ENCODE peak calls at places on chromosome 22, in eight cellular contexts. One of them, this sample, is unnamed.

GRCh38 chr22:49720279-49720959 is 107.3 kb downstream of the BRD1 start:
- DNase-seq in endodermal cell: peak
- DNase-seq in uterus: no peak
- DNase-seq in AG09309: no peak
- DNase-seq in neural progenitor cell: no peak
- DNase-seq in glutamatergic neuron: no peak
- DNase-seq in upper lobe of right lung: no peak
- DNase-seq in HL-60: no peak
- DNase-seq in this sample: no peak

GRCh38 chr22:27518583-27519437 is 282.7 kb downstream of the MN1 start:
- DNase-seq in endodermal cell: no peak
- DNase-seq in AG09309: no peak
- DNase-seq in HL-60: no peak
- DNase-seq in neural progenitor cell: peak
- DNase-seq in glutamatergic neuron: no peak
- DNase-seq in uterus: no peak
- DNase-seq in upper lobe of right lung: no peak
- DNase-seq in this sample: no peak

GRCh38 chr22:25878933-25879332 is 136.9 kb downstream of the MYO18B start:
- DNase-seq in glutamatergic neuron: no peak
- DNase-seq in neural progenitor cell: no peak
- DNase-seq in AG09309: no peak
- DNase-seq in HL-60: no peak
- DNase-seq in endodermal cell: no peak
- DNase-seq in uterus: no peak
- DNase-seq in upper lobe of right lung: no peak
- DNase-seq in this sample: no peak

GRCh38 chr22:19694696-19695095 is 19.6 kb upstream of the SEPTIN5 start:
- DNase-seq in endodermal cell: peak
- DNase-seq in HL-60: no peak
- DNase-seq in AG09309: no peak
- DNase-seq in uterus: no peak
- DNase-seq in neural progenitor cell: no peak
- DNase-seq in glutamatergic neuron: no peak
- DNase-seq in upper lobe of right lung: peak
- DNase-seq in this sample: no peak

GRCh38 chr22:49792107-49792506 is 35.6 kb downstream of the BRD1 start:
- DNase-seq in upper lobe of right lung: no peak
- DNase-seq in neural progenitor cell: no peak
- DNase-seq in glutamatergic neuron: no peak
- DNase-seq in endodermal cell: no peak
- DNase-seq in HL-60: no peak
- DNase-seq in uterus: no peak
- DNase-seq in AG09309: no peak
- DNase-seq in this sample: no peak

GRCh38 chr22:18000441-18001039 is 23.8 kb downstream of the MICAL3 start:
- DNase-seq in neural progenitor cell: peak
- DNase-seq in uterus: peak
- DNase-seq in glutamatergic neuron: peak
- DNase-seq in AG09309: no peak
- DNase-seq in upper lobe of right lung: no peak
- DNase-seq in HL-60: no peak
- DNase-seq in endodermal cell: peak
- DNase-seq in this sample: peak

GRCh38 chr22:41178425-41178975 is 26.6 kb upstream of the L3MBTL2 start:
- DNase-seq in endodermal cell: no peak
- DNase-seq in AG09309: no peak
- DNase-seq in neural progenitor cell: no peak
- DNase-seq in upper lobe of right lung: no peak
- DNase-seq in HL-60: no peak
- DNase-seq in uterus: no peak
- DNase-seq in glutamatergic neuron: no peak
- DNase-seq in this sample: no peak

GRCh38 chr22:26835929-26836528 is 178.6 kb downstream of the MIAT start:
- DNase-seq in AG09309: no peak
- DNase-seq in neural progenitor cell: peak
- DNase-seq in uterus: no peak
- DNase-seq in upper lobe of right lung: no peak
- DNase-seq in endodermal cell: peak
- DNase-seq in HL-60: peak
- DNase-seq in glutamatergic neuron: peak
- DNase-seq in this sample: peak

GRCh38 chr22:23106906-23107367 is 34.9 kb downstream of the RSPH14 start:
- DNase-seq in HL-60: no peak
- DNase-seq in AG09309: no peak
- DNase-seq in neural progenitor cell: no peak
- DNase-seq in endodermal cell: no peak
- DNase-seq in upper lobe of right lung: no peak
- DNase-seq in uterus: no peak
- DNase-seq in glutamatergic neuron: no peak
- DNase-seq in this sample: no peak

GRCh38 chr22:22763512-22763911 is 119.1 kb downstream of the GGTLC2 start:
- DNase-seq in glutamatergic neuron: no peak
- DNase-seq in upper lobe of right lung: no peak
- DNase-seq in neural progenitor cell: no peak
- DNase-seq in endodermal cell: no peak
- DNase-seq in HL-60: no peak
- DNase-seq in uterus: no peak
- DNase-seq in AG09309: no peak
- DNase-seq in this sample: no peak

GRCh38 chr22:25159028-25159427 is 40.6 kb upstream of the CRYBB3 start:
- DNase-seq in upper lobe of right lung: no peak
- DNase-seq in neural progenitor cell: no peak
- DNase-seq in AG09309: no peak
- DNase-seq in HL-60: no peak
- DNase-seq in uterus: no peak
- DNase-seq in endodermal cell: no peak
- DNase-seq in glutamatergic neuron: no peak
- DNase-seq in this sample: no peak

GRCh38 chr22:46861968-46862367 is 99.5 kb downstream of the TBC1D22A start:
- DNase-seq in upper lobe of right lung: no peak
- DNase-seq in glutamatergic neuron: no peak
- DNase-seq in HL-60: no peak
- DNase-seq in endodermal cell: peak
- DNase-seq in neural progenitor cell: no peak
- DNase-seq in uterus: no peak
- DNase-seq in AG09309: no peak
- DNase-seq in this sample: no peak

GRCh38 chr22:26811717-26811992 is 154.3 kb downstream of the MIAT start:
- DNase-seq in glutamatergic neuron: no peak
- DNase-seq in HL-60: no peak
- DNase-seq in AG09309: no peak
- DNase-seq in upper lobe of right lung: no peak
- DNase-seq in uterus: no peak
- DNase-seq in endodermal cell: no peak
- DNase-seq in neural progenitor cell: no peak
- DNase-seq in this sample: no peak

GRCh38 chr22:20624161-20624616 is 116.8 kb downstream of the MED15 start:
- DNase-seq in glutamatergic neuron: no peak
- DNase-seq in uterus: no peak
- DNase-seq in neural progenitor cell: no peak
- DNase-seq in upper lobe of right lung: no peak
- DNase-seq in AG09309: no peak
- DNase-seq in HL-60: no peak
- DNase-seq in endodermal cell: no peak
- DNase-seq in this sample: no peak

GRCh38 chr22:27613099-27614089 is 188.2 kb downstream of the MN1 start:
- DNase-seq in AG09309: no peak
- DNase-seq in upper lobe of right lung: no peak
- DNase-seq in glutamatergic neuron: peak
- DNase-seq in uterus: no peak
- DNase-seq in neural progenitor cell: no peak
- DNase-seq in HL-60: no peak
- DNase-seq in endodermal cell: no peak
- DNase-seq in this sample: no peak

GRCh38 chr22:43185860-43186261 is 1.1 kb downstream of the TTLL12 start:
- DNase-seq in upper lobe of right lung: no peak
- DNase-seq in uterus: peak
- DNase-seq in endodermal cell: peak
- DNase-seq in neural progenitor cell: peak
- DNase-seq in glutamatergic neuron: no peak
- DNase-seq in HL-60: no peak
- DNase-seq in AG09309: no peak
- DNase-seq in this sample: no peak

GRCh38 chr22:43188829-43189545 is 2.1 kb upstream of the TTLL12 start:
- DNase-seq in HL-60: no peak
- DNase-seq in upper lobe of right lung: no peak
- DNase-seq in neural progenitor cell: no peak
- DNase-seq in endodermal cell: peak
- DNase-seq in glutamatergic neuron: no peak
- DNase-seq in AG09309: no peak
- DNase-seq in uterus: no peak
- DNase-seq in this sample: no peak

GRCh38 chr22:43183496-43184263 is 3.3 kb downstream of the TTLL12 start:
- DNase-seq in uterus: no peak
- DNase-seq in glutamatergic neuron: no peak
- DNase-seq in endodermal cell: no peak
- DNase-seq in upper lobe of right lung: peak
- DNase-seq in AG09309: peak
- DNase-seq in neural progenitor cell: no peak
- DNase-seq in HL-60: peak
- DNase-seq in this sample: no peak

GRCh38 chr22:43186272-43187170 is at the start of gene TTLL12:
- DNase-seq in endodermal cell: peak
- DNase-seq in upper lobe of right lung: peak
- DNase-seq in neural progenitor cell: peak
- DNase-seq in uterus: peak
- DNase-seq in glutamatergic neuron: peak
- DNase-seq in AG09309: no peak
- DNase-seq in HL-60: peak
- DNase-seq in this sample: peak

GRCh38 chr22:43187171-43188099 is 501 bp upstream of the TTLL12 start:
- DNase-seq in neural progenitor cell: peak
- DNase-seq in glutamatergic neuron: peak
- DNase-seq in endodermal cell: peak
- DNase-seq in HL-60: peak
- DNase-seq in AG09309: peak
- DNase-seq in uterus: peak
- DNase-seq in upper lobe of right lung: peak
- DNase-seq in this sample: peak
- TF ChIP-seq CTCF in neural progenitor cell: peak
- TF ChIP-seq CTCF in glutamatergic neuron: peak
- TF ChIP-seq CTCF in endodermal cell: peak
- TF ChIP-seq CTCF in HL-60: peak
- TF ChIP-seq CTCF in AG09309: peak
- TF ChIP-seq CTCF in uterus: peak
- TF ChIP-seq CTCF in upper lobe of right lung: peak
- TF ChIP-seq CTCF in this sample: peak

DNA sequence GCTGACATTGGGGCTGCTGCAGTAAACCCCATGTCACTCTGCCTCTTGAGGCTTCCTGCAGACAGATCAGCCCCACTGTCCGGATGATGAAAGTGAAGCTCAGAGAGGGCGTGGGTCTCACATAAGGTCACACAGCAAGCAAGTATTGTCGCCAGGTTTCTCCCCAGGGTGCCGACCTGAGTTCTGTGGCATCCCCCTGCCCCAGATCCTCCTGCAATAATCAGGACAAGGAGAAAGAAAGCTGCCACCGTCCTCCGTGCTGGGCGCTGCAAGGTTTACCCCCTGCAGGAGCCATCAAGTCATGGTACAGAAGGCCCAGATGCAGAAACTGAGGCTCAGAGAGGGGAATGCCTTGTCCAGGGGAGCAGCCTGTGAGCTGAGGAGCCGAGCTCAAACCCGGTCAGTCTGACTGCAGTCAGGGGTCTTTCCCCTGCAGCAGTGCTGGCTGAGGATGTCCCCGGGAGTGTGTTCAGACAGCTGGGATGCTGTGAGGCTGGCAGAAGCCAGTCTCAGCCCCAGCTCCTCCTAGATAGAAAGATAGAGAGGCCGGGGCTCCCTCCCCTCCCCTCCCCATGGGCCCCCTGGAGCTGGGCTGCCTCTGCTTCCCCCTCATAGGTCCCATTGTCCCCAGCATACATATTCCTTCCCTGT is 13.2 kb downstream of the EMID1 start:
- DNase-seq in HL-60: no peak
- DNase-seq in neural progenitor cell: no peak
- DNase-seq in upper lobe of right lung: no peak
- DNase-seq in AG09309: no peak
- DNase-seq in endodermal cell: no peak
- DNase-seq in uterus: no peak
- DNase-seq in glutamatergic neuron: peak
- DNase-seq in this sample: no peak
- TF ChIP-seq CTCF in HL-60: no peak
- TF ChIP-seq CTCF in neural progenitor cell: no peak
- TF ChIP-seq CTCF in upper lobe of right lung: no peak
- TF ChIP-seq CTCF in AG09309: no peak
- TF ChIP-seq CTCF in endodermal cell: no peak
- TF ChIP-seq CTCF in uterus: no peak
- TF ChIP-seq CTCF in glutamatergic neuron: no peak
- TF ChIP-seq CTCF in this sample: no peak

GRCh38 chr22:44129614-44129976 is 51.1 kb upstream of the PARVG start:
- DNase-seq in neural progenitor cell: no peak
- DNase-seq in HL-60: no peak
- DNase-seq in upper lobe of right lung: peak
- DNase-seq in endodermal cell: no peak
- DNase-seq in uterus: no peak
- DNase-seq in AG09309: no peak
- DNase-seq in glutamatergic neuron: no peak
- DNase-seq in this sample: no peak
- TF ChIP-seq CTCF in neural progenitor cell: no peak
- TF ChIP-seq CTCF in HL-60: no peak
- TF ChIP-seq CTCF in upper lobe of right lung: no peak
- TF ChIP-seq CTCF in endodermal cell: no peak
- TF ChIP-seq CTCF in uterus: no peak
- TF ChIP-seq CTCF in AG09309: no peak
- TF ChIP-seq CTCF in glutamatergic neuron: no peak
- TF ChIP-seq CTCF in this sample: no peak

DNA sequence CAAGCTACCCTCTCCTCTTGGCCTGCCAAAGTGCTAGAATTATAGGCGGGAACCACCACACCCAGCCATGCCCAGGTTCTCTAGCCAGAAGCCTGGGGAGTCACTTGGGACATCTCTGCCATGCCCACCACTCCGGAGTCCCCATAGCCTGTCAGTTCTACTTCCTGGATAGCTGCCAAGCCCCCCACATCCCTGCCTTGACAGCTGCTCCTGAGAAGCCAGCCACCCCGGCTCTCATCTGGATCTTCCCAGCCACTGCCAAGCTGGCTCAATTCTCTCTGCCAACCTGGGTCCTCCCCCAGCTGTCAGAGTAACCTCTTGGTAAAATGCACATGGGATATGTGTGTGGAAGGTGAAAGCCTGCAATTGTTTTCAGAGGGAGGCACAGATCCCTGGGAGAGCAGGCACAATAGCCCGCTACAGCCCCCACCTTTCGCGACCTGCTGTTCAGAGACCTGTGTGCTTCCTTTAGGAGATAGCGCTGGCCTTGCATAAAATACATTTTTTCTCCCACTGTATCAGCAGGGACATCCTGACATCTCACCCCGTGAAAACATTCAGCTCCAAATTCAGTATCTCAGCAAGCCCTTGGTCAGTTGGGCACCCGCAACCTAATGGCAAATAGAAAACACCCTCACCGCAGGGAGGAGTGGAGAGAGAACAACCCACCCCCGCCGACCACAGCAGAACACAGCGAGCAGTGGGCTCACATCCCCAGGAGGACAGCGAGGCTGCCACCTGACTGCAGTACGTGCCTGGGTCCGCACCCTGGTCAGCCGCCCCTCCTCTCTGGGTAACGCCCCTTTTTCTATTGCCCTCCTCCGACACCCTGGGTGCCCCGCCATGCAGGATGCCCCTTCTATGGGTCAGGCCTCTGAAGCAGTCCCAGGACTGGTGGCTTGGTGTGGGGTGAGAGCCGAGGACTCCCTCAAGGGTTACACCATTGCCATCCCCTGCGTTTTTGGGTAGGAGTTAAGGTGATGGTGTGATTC is 1342.2 kb downstream of the BRD1 start:
- DNase-seq in upper lobe of right lung: peak
- DNase-seq in uterus: no peak
- DNase-seq in endodermal cell: peak
- DNase-seq in neural progenitor cell: no peak
- DNase-seq in glutamatergic neuron: no peak
- DNase-seq in AG09309: no peak
- DNase-seq in HL-60: no peak
- DNase-seq in this sample: no peak
- TF ChIP-seq CTCF in upper lobe of right lung: no peak
- TF ChIP-seq CTCF in uterus: no peak
- TF ChIP-seq CTCF in endodermal cell: no peak
- TF ChIP-seq CTCF in neural progenitor cell: no peak
- TF ChIP-seq CTCF in glutamatergic neuron: no peak
- TF ChIP-seq CTCF in AG09309: no peak
- TF ChIP-seq CTCF in HL-60: no peak
- TF ChIP-seq CTCF in this sample: no peak

This sample was measured in endothelial cell.